ENCODE peak calls at places on chromosomes 16 and 17, in four cellular contexts. G, E, B and Q are unnamed samples.

GRCh38 chr16:57801098-57801855 is 1.0 kb downstream of the KIFC3 start:
- DNase-seq in E (no peak), B (no peak), G (peak), Q (no peak)

GRCh38 chr16:11253995-11254912 is 1.8 kb downstream of the SOCS1 start:
- DNase-seq in B (no peak), G (no peak), E (no peak), Q (no peak)

GRCh38 chr16:71894229-71894920 is 956 bp upstream of the IST1 start:
- DNase-seq in E (peak), G (peak), B (peak), Q (peak)

GRCh38 chr16:67654069-67654911 is 5.8 kb downstream of the ACD start:
- DNase-seq in E (no peak), B (no peak), G (no peak), Q (no peak)

GRCh38 chr16:5058476-5058875 is 7.3 kb downstream of the C16orf89 start:
- DNase-seq in B (no peak), G (peak), E (no peak), Q (no peak)

GRCh38 chr16:84462296-84463210 is 41.9 kb downstream of the MEAK7 start:
- DNase-seq in E (no peak), G (no peak), B (peak), Q (peak)

GRCh38 chr17:72171703-72172670 is 51.2 kb downstream of the SOX9 start:
- DNase-seq in E (no peak), B (no peak), G (no peak), Q (no peak)

GRCh38 chr17:37117743-37118142 is 169.0 kb downstream of the AATF start:
- DNase-seq in G (no peak), E (no peak), B (no peak), Q (no peak)

GRCh38 chr16:15650698-15651161 is 685 bp downstream of the NDE1 start:
- DNase-seq in G (peak), E (no peak), B (no peak), Q (peak)

GRCh38 chr17:57343717-57344116 is 87.4 kb downstream of the MSI2 start:
- DNase-seq in B (no peak), E (no peak), G (no peak), Q (no peak)

GRCh38 chr17:57342141-57342540 is 85.8 kb downstream of the MSI2 start:
- DNase-seq in B (no peak), E (no peak), G (no peak), Q (no peak)

GRCh38 chr17:57340160-57340981 is 84.0 kb downstream of the MSI2 start:
- DNase-seq in B (no peak), G (no peak), E (no peak), Q (no peak)

GRCh38 chr17:57342963-57343589 is 86.8 kb downstream of the MSI2 start:
- DNase-seq in G (no peak), E (no peak), B (no peak), Q (no peak)

DNA sequence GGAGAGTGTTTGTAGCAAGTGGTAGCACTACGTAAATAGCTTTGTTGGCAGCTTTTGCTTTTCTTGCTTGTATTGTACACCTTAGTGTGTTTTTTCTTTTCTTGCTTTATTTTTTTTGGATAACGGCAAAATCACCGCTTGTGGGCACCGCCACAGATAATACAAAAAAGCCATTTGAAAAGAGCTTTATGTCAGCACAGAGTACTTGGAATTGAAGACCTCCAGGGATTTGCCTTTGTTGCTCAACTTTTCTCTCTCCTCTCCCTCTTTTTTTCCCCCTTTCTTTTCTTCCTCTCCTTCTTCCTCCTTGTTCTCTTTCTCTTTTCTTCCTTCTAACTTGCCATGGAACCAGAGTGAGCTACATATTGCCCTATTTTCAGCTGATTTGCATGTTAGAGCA is 85.3 kb downstream of the MSI2 start:
- DNase-seq in E (no peak), B (no peak), G (no peak), Q (no peak)
- H3K27ac ChIP-seq in E (no peak), B (no peak), G (no peak), Q (no peak)

GRCh38 chr17:74822329-74823175 is 37.1 kb downstream of the GRIN2C start:
- DNase-seq in G (no peak), B (no peak), E (no peak), Q (no peak)
- TF ChIP-seq CTCF in G (no peak), B (no peak), E (no peak), Q (no peak)

DNA sequence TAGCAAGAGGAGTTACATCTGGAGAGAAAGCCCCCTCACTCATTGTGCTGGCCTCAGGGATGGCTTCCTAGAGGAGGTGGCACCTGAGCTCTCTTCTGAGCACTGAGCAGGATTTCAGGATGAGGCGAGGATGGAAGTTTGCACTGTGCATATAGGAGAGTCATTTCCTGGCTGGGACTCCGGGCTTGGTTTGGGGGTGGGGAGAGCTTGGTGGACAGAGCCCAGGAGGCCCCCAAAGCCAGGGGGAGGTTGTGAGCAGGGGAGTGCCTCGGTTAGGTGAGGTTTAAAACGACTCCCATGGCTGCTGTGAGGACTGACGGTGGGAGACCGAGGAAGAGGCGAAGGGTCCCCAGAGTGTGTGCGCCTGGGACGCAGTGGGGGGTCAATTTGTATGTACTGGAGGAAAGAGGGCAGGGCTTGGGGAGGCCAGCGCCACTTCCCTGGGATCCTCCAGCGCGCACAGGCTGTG is 1.2 kb downstream of the CAMKK1 start:
- DNase-seq in B (no peak), E (no peak), G (no peak), Q (no peak)
- H3K4me3 ChIP-seq in B (peak), E (peak), G (no peak), Q (peak)

GRCh38 chr17:34974179-34974578 is 6.1 kb upstream of the LIG3 start:
- DNase-seq in B (no peak), G (no peak), E (no peak), Q (no peak)
- H3K27ac ChIP-seq in B (no peak), G (no peak), E (no peak), Q (no peak)

GRCh38 chr16:73011926-73012325 is 36.0 kb downstream of the ZFHX3 start:
- DNase-seq in E (no peak), B (peak), G (no peak), Q (peak)
- TF ChIP-seq CTCF in E (no peak), B (no peak), G (no peak), Q (no peak)

DNA sequence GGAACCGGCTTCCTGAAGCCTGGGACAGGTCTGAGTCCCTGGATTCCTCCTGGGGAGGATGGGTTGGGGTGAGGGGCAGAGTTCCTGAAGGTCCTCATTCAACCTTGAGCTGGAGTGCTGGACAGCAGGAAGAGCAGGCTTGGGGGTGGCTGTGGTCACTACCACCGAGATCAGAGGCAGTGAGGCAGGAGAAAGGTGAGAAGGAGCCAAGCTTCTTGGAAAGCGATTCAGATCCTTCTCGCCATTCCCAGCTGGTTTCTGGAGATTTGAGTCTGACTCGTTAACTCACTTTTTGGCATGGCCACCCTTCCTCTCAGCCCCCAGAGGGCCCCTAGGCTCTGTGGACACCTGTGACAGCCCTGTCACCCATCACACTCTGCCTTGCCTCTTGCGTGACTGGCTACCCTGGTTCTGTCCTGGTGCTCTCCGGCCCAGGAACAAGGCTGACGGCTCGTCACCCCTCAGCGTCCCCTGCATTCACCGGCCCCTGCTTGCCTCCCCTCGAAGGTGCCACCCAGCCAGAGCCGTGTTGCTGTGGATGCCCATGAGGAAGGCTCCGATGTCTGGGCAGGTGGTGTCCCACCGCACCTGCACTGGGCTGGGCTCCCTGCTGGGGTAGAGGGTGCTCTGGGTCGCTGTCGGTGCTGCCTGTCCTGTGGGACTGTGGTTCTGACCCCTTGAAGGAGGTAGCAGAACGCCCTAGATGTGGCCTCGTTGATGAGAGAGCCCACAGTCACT is 9.7 kb upstream of the TIMP2 start:
- DNase-seq in B (peak), G (no peak), E (no peak), Q (no peak)
- H3K4me3 ChIP-seq in B (no peak), G (no peak), E (no peak), Q (peak)

DNA sequence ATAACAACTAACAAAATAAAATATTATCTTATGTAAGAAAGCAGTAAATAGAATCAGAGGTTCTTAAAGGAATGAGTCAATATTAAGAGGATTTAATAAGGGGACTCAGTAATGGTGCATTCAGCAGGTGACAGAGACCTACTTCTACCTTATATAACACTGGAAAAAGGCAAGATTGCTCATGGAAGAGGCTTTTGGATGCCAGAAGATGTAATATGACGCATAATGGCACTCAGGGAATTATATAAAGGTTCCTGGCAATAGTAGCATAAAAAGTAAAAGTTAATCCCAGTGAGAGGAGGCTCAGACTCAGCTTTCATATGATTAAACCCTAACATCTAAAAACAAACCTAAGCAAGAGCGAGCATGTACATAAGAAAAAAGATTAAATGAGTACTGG is 136.0 kb upstream of the NACA2 start:
- DNase-seq in G (no peak), B (no peak), E (no peak), Q (no peak)
- H3K27ac ChIP-seq in G (no peak), B (no peak), E (no peak), Q (no peak)

DNA sequence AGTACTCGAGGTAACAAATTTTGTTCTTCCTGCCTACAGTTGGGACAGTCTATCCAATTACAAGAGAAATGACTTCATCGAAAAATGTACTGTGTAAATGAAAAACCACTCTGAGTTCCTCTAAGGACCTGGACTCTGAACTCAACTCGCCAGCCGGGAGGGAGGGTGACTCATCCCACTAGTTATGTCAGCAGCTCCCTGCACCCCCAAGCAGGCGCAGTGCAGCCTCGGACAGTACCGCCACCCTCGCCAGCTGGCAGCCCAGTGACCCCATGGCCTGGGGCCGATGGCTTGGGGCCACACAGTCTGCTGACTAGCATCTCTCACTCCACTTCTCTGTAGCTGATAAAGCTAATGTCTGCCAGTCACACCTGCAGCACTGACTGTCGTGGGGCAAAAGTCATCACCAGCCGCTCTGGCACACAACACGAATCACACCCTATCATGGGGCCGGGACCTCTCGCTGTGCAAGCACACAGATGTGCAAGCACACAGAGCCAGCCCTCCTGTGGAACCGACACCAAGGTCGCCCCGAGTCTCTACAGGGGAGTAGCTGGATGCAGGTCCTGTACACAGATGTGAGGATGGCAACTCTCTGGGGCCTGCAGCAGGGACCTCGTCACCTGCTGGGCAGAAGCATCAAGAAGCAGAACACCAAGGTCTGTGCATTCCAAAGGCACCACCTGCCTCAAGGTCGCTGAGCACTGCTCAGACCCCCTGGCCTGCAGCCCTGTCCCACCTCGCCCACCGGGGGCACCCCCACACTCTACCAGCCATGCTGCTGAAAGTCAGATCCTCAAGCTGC is 5.7 kb downstream of the CSNK1D start:
- DNase-seq in B (peak), G (peak), E (peak), Q (peak)
- TF ChIP-seq CTCF in B (no peak), G (peak), E (no peak), Q (no peak)

GRCh38 chr17:11140501-11140900 is 100.5 kb upstream of the SHISA6 start:
- DNase-seq in E (no peak), B (no peak), G (no peak), Q (no peak)
- H3K4me3 ChIP-seq in E (no peak), B (no peak), G (no peak), Q (no peak)